ENCODE peak calls at places on chromosome 15, in four cellular contexts. N is CD8-positive, alpha-beta T cell; H is AG10803; W is foreskin fibroblast. J is an unnamed sample.

GRCh38 chr15:90864507-90864906 is 3.9 kb upstream of the FURIN start:
- DNase-seq in N (no peak), H (no peak), W (no peak), J (no peak)

GRCh38 chr15:45201557-45202246 is 13.9 kb upstream of the SHF start:
- DNase-seq in N (no peak), H (no peak), W (no peak), J (no peak)

GRCh38 chr15:84822774-84823579 is 5.8 kb downstream of the ALPK3 start:
- DNase-seq in N (no peak), H (no peak), W (no peak), J (no peak)

GRCh38 chr15:31758126-31758525 is 272.2 kb upstream of the CHRNA7 start:
- DNase-seq in N (no peak), H (peak), W (peak), J (no peak)

GRCh38 chr15:43515731-43516130 is 1.7 kb upstream of the MAP1A start:
- DNase-seq in N (no peak), H (no peak), W (no peak), J (no peak)

GRCh38 chr15:65323071-65323511 is 18.6 kb downstream of the RNU5B-1 start:
- DNase-seq in N (no peak), H (peak), W (peak), J (no peak)

GRCh38 chr15:90036343-90036742 is 35.2 kb downstream of the ZNF710 start:
- DNase-seq in N (no peak), H (no peak), W (no peak), J (peak)

GRCh38 chr15:31207246-31207645 is 105.7 kb upstream of the TRPM1 start:
- DNase-seq in N (peak), H (no peak), W (no peak), J (no peak)

GRCh38 chr15:64950888-64951287 is 38.8 kb downstream of the SPG21 start:
- DNase-seq in N (no peak), H (no peak), W (no peak), J (no peak)

GRCh38 chr15:62607643-62608042 is 434.9 kb upstream of the TPM1 start:
- DNase-seq in N (no peak), H (peak), W (peak), J (no peak)

GRCh38 chr15:67253103-67253502 is 1.4 kb downstream of the AAGAB start:
- DNase-seq in N (no peak), H (no peak), W (no peak), J (no peak)

GRCh38 chr15:84800365-84800806 is 16.8 kb upstream of the ALPK3 start:
- DNase-seq in N (no peak), H (no peak), W (no peak), J (no peak)

GRCh38 chr15:97790180-97790579 is 170.3 kb upstream of the ARRDC4 start:
- DNase-seq in N (no peak), H (no peak), W (no peak), J (no peak)

GRCh38 chr15:50825946-50826345 is 60.4 kb upstream of the SPPL2A start:
- DNase-seq in N (no peak), H (peak), W (peak), J (no peak)

GRCh38 chr15:51121118-51121517 is 26.4 kb upstream of the TNFAIP8L3 start:
- DNase-seq in N (no peak), H (peak), W (peak), J (no peak)

GRCh38 chr15:40928351-40928974 is 677 bp upstream of the DLL4 start:
- DNase-seq in N (no peak), H (no peak), W (no peak), J (no peak)

GRCh38 chr15:89338036-89338435 is 3.4 kb upstream of the POLG start:
- DNase-seq in N (no peak), H (no peak), W (no peak), J (no peak)

GRCh38 chr15:59953392-59953883 is 50.7 kb upstream of the FOXB1 start:
- DNase-seq in N (no peak), H (no peak), W (no peak), J (no peak)

GRCh38 chr15:77415450-77416448 is 4.2 kb downstream of the PEAK1 start:
- DNase-seq in N (no peak), H (peak), W (peak), J (no peak)

GRCh38 chr15:22811640-22812039 is 25.2 kb downstream of the NIPA1 start:
- DNase-seq in N (no peak), H (peak), W (peak), J (peak)

GRCh38 chr15:57348081-57348480 is 28.2 kb upstream of the CGNL1 start:
- DNase-seq in N (no peak), H (no peak), W (no peak), J (no peak)

GRCh38 chr15:57555270-57555669 is 36.4 kb upstream of the MYZAP start:
- DNase-seq in N (no peak), H (peak), W (peak), J (no peak)

GRCh38 chr15:60421544-60421943 is 23.8 kb upstream of the ANXA2 start:
- DNase-seq in N (no peak), H (peak), W (peak), J (no peak)

GRCh38 chr15:85692873-85693272 is 101.9 kb downstream of the KLHL25 start:
- DNase-seq in N (peak), H (no peak), W (no peak), J (no peak)

GRCh38 chr15:95160316-95160715 is 929.0 kb downstream of the MCTP2 start:
- DNase-seq in N (no peak), H (no peak), W (no peak), J (no peak)

GRCh38 chr15:48397841-48398240 is 66.6 kb downstream of the DUT start:
- DNase-seq in N (no peak), H (no peak), W (no peak), J (no peak)

GRCh38 chr15:63797103-63797502 is 36.6 kb downstream of the HERC1 start:
- DNase-seq in N (no peak), H (no peak), W (no peak), J (no peak)

GRCh38 chr15:78739996-78740903 is 71.0 kb downstream of the ADAMTS7 start:
- DNase-seq in N (peak), H (peak), W (peak), J (peak)

GRCh38 chr15:42010434-42010833 is 10.4 kb downstream of the PLA2G4E start:
- DNase-seq in N (no peak), H (no peak), W (no peak), J (no peak)

GRCh38 chr15:23073890-23074631 is 34.7 kb upstream of the TUBGCP5 start:
- DNase-seq in N (no peak), H (no peak), W (no peak), J (no peak)

GRCh38 chr15:81981888-81982287 is 63.9 kb downstream of the MEX3B start:
- DNase-seq in N (no peak), H (no peak), W (no peak), J (no peak)

GRCh38 chr15:63513271-63513670 is 8.9 kb downstream of the USP3 start:
- DNase-seq in N (no peak), H (no peak), W (no peak), J (no peak)

GRCh38 chr15:92947071-92947730 is 47.1 kb downstream of the CHD2 start:
- DNase-seq in N (no peak), H (no peak), W (no peak), J (no peak)

GRCh38 chr15:101198820-101199219 is 53.0 kb downstream of the CHSY1 start:
- DNase-seq in N (no peak), H (no peak), W (peak), J (no peak)

GRCh38 chr15:58269455-58270414 is 131.6 kb downstream of the AQP9 start:
- DNase-seq in N (peak), H (peak), W (peak), J (peak)

GRCh38 chr15:100943074-100943473 is 23.9 kb downstream of the LRRK1 start:
- DNase-seq in N (no peak), H (no peak), W (peak), J (no peak)

GRCh38 chr15:40766194-40766830 is 2.4 kb downstream of the GCHFR start:
- DNase-seq in N (no peak), H (no peak), W (peak), J (no peak)

GRCh38 chr15:52678468-52679231 is 538 bp downstream of the ATOSA start:
- DNase-seq in N (peak), H (peak), W (peak), J (peak)
- TF ChIP-seq CTCF in N (peak), H (peak), W (peak), J (no peak)

GRCh38 chr15:70121656-70122297 is 24.1 kb upstream of the TLE3 start:
- DNase-seq in N (no peak), H (peak), W (peak), J (no peak)
- TF ChIP-seq CTCF in N (no peak), H (peak), W (peak), J (no peak)

GRCh38 chr15:52438047-52438446 is 90.6 kb downstream of the MYO5A start:
- DNase-seq in N (no peak), H (no peak), W (no peak), J (no peak)

GRCh38 chr15:52439470-52439869 is 89.2 kb downstream of the MYO5A start:
- DNase-seq in N (no peak), H (no peak), W (no peak), J (no peak)

GRCh38 chr15:52434885-52435284 is 93.8 kb downstream of the MYO5A start:
- DNase-seq in N (no peak), H (no peak), W (no peak), J (no peak)

GRCh38 chr15:52440414-52440813 is 88.3 kb downstream of the MYO5A start:
- DNase-seq in N (no peak), H (peak), W (peak), J (no peak)

DNA sequence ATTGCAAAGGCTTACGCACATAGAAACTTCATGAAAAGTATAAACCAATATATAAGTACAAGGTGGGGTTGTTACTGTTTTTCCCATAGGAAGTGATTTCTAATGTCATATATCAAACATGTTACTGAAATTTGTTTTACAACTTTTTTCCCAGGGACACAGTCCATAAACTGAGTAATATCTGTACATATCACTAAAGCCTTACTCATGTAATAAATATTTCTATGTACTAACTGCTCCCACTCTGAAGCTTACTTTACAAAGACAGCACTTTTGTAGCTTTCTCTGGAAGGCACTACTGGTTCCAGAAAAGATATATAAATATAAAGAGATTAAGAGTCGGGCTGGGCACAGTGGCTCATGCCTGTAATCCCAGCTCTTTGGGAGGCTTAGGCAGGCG is 91.7 kb downstream of the MYO5A start:
- DNase-seq in N (no peak), H (no peak), W (peak), J (no peak)
- TF ChIP-seq CTCF in N (no peak), H (no peak), W (no peak), J (no peak)

DNA sequence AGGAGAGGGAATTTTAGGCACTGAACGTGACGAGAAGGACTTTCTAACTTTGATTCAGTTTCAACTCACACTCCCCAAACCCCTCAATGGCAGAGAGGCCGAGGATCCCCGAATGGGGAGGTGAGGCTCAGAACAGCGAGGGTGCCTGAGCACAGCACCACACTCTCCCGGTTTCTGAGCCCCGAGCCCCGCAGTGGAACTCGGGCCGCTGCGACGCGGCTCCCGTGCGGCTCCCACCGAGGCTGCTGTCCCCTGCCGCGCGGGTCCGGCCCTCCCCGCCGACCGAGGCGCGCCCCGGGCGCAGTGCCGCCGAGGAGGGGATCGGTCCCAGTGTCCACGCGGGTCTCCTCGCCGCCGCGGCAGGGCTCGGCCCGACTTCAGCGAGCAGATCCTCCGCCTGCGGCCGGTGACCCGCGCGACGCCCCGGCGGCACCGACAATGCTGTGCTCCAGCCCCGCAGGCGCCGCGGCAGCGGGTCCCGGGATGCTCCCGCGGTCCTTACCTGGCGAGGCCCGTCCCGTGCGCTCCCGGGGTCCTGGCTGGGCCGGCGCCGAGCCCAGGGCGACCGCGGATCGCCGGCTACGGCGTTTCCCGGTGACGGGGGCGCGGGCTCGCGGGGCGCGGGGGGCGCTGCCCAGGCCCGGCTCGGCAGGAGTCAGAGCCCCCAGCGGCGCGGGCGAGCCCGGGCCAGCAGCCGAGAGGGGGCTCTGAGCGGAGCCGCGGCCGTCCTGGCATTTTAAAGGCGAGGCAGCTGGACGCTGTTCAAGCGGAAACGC is at the start of gene CTXND1:
- DNase-seq in N (no peak), H (no peak), W (peak), J (peak)
- TF ChIP-seq CTCF in N (no peak), H (no peak), W (no peak), J (no peak)

J was measured in neural crest cell.